ENCODE peak calls at places on chromosomes 16 and 17, in six cellular contexts. Y, J, L, V, O and F are unnamed samples.

GRCh38 chr17:70390059-70390458 is 220.7 kb downstream of the KCNJ2 start:
- DNase-seq in Y (no peak), O (no peak), V (no peak), L (no peak), J (no peak), F (no peak)

GRCh38 chr16:23119570-23119969 is 29.7 kb downstream of the USP31 start:
- DNase-seq in V (no peak), Y (no peak), O (peak), J (no peak), L (peak), F (no peak)

GRCh38 chr16:69411064-69411985 is 13.1 kb upstream of the CYB5B start:
- DNase-seq in O (no peak), L (no peak), J (no peak), V (no peak), Y (no peak), F (no peak)

GRCh38 chr17:78253946-78254672 is 22.7 kb downstream of the TMEM235 start:
- DNase-seq in O (peak), V (peak), J (peak), Y (peak), L (peak), F (peak)

GRCh38 chr17:16872836-16873653 is 98.9 kb downstream of the TNFRSF13B start:
- DNase-seq in O (peak), Y (no peak), J (no peak), L (peak), V (no peak), F (peak)

GRCh38 chr17:56359518-56359917 is 206.2 kb downstream of the ANKFN1 start:
- DNase-seq in Y (no peak), V (no peak), L (no peak), J (no peak), O (no peak), F (no peak)

GRCh38 chr17:75933836-75934235 is 7.0 kb downstream of the FBF1 start:
- DNase-seq in L (no peak), J (no peak), Y (no peak), V (no peak), O (no peak), F (no peak)

GRCh38 chr17:76199466-76199865 is 40.8 kb downstream of the RNF157 start:
- DNase-seq in O (no peak), J (no peak), V (no peak), L (no peak), Y (no peak), F (peak)

GRCh38 chr17:49217651-49218413 is 7.3 kb downstream of the ABI3 start:
- DNase-seq in Y (no peak), J (no peak), V (peak), O (no peak), L (no peak), F (peak)

GRCh38 chr16:55559233-55559632 is 7.3 kb upstream of the CAPNS2 start:
- DNase-seq in L (peak), V (no peak), J (peak), O (no peak), Y (no peak), F (no peak)

GRCh38 chr16:70610273-70611223 is 35.8 kb upstream of the IL34 start:
- DNase-seq in Y (no peak), J (no peak), V (no peak), O (no peak), L (no peak), F (no peak)

GRCh38 chr17:36144014-36144413 is 32.4 kb downstream of the TBC1D3B start:
- DNase-seq in O (no peak), Y (no peak), V (no peak), L (no peak), J (no peak), F (no peak)

GRCh38 chr16:55021595-55022475 is 91.2 kb downstream of the IRX5 start:
- DNase-seq in V (no peak), J (no peak), L (peak), Y (peak), O (peak), F (no peak)

GRCh38 chr16:56258508-56259424 is 67.5 kb downstream of the GNAO1 start:
- DNase-seq in Y (no peak), V (no peak), O (no peak), J (no peak), L (no peak), F (no peak)

GRCh38 chr16:781346-782010 is 6.7 kb downstream of the RPUSD1 start:
- DNase-seq in O (no peak), L (no peak), V (no peak), Y (no peak), J (no peak), F (no peak)

GRCh38 chr16:68668266-68668665 is 23.2 kb downstream of the CDH3 start:
- DNase-seq in O (no peak), V (no peak), J (no peak), L (peak), Y (no peak), F (no peak)

GRCh38 chr17:69853533-69854262 is 221.3 kb upstream of the KCNJ16 start:
- DNase-seq in Y (no peak), O (no peak), J (no peak), V (no peak), L (peak), F (no peak)

GRCh38 chr17:79031996-79032875 is 8.3 kb downstream of the C1QTNF1 start:
- DNase-seq in Y (no peak), J (no peak), O (peak), L (no peak), V (no peak), F (no peak)

GRCh38 chr17:57634713-57635465 is 110.2 kb downstream of the CCDC182 start:
- DNase-seq in O (no peak), L (peak), V (no peak), Y (no peak), J (no peak), F (no peak)

GRCh38 chr16:51981725-51982124 is 565.2 kb downstream of the TOX3 start:
- DNase-seq in Y (no peak), V (no peak), O (no peak), L (no peak), J (no peak), F (no peak)

GRCh38 chr16:4288148-4288921 is 15.5 kb upstream of the TFAP4 start:
- DNase-seq in L (peak), Y (peak), V (peak), O (peak), J (peak), F (peak)

GRCh38 chr16:46972971-46973456 is 460 bp downstream of the DNAJA2 start:
- DNase-seq in J (no peak), V (no peak), L (peak), O (no peak), Y (peak), F (no peak)

GRCh38 chr17:13584701-13585080 is 17.0 kb downstream of the HS3ST3A1 start:
- DNase-seq in J (no peak), L (peak), Y (no peak), O (no peak), V (no peak), F (no peak)

GRCh38 chr16:67657017-67657608 is 2.9 kb downstream of the ACD start:
- DNase-seq in O (no peak), V (no peak), Y (no peak), J (no peak), L (no peak), F (no peak)

GRCh38 chr17:65446043-65446442 is 115.4 kb downstream of the AXIN2 start:
- DNase-seq in O (no peak), L (no peak), Y (no peak), V (no peak), J (no peak), F (no peak)

GRCh38 chr16:48613061-48613957 is 3.3 kb upstream of the N4BP1 start:
- DNase-seq in J (no peak), Y (no peak), V (peak), O (peak), L (peak), F (peak)

GRCh38 chr17:5804226-5804625 is 219.9 kb upstream of the NLRP1 start:
- DNase-seq in V (no peak), Y (no peak), O (no peak), J (no peak), L (no peak), F (no peak)

GRCh38 chr17:55466671-55467070 is 44.6 kb downstream of the SMIM36 start:
- DNase-seq in L (no peak), Y (peak), O (no peak), V (no peak), J (no peak), F (no peak)

GRCh38 chr17:50161023-50161910 is 4.5 kb upstream of the SGCA start:
- DNase-seq in L (peak), V (peak), O (peak), Y (peak), J (peak), F (peak)